ENCODE peak calls at places on chromosomes 4 and X, in ten cellular contexts. Q is EL; A is immature natural killer cell; D is Calu3; T is substantia nigra; E is GM03348; K is tibial nerve; L is iPS-NIHi11; V is A549; M is stimulated activated CD8-positive, alpha-beta memory T cell treated with anti-CD3 and anti-CD28 coated beads, Interleukin-15, amount 100 ng/mL, for 24 hours. I is an unnamed sample.

GRCh38 chr4:83582289-83582756 is 46.4 kb downstream of the GPAT3 start:
- DNase-seq in Q (peak; percentile 21), A (no peak), D (peak; percentile 23), T (no peak), E (peak; percentile 29), K (no peak), L (peak; percentile 12), V (peak; percentile 59), M (no peak), I (no peak)

GRCh38 chr4:147683172-147683571 is 791 bp downstream of the PRMT9 start:
- DNase-seq in Q (peak; percentile 25), A (peak; percentile 18), D (no peak), T (no peak), E (peak; percentile 63), K (no peak), L (peak; percentile 20), V (no peak), M (no peak), I (no peak)

GRCh38 chr4:6688879-6689505 is 4.7 kb upstream of the S100P start:
- DNase-seq in Q (peak; percentile 95), A (peak; percentile 82), D (peak; percentile 78), T (no peak), E (peak; percentile 86), K (peak; percentile 37), L (peak; percentile 60), V (peak; percentile 82), M (peak; percentile 40), I (peak; percentile 72)

GRCh38 chr4:155941085-155941484 is 12.6 kb downstream of the CTSO start:
- DNase-seq in Q (no peak), A (no peak), D (no peak), T (no peak), E (no peak), K (no peak), L (no peak), V (no peak), M (no peak), I (no peak)

GRCh38 chr4:112145820-112146813 is 863 bp downstream of the FAM241A start:
- DNase-seq in Q (peak; percentile 44), A (peak; percentile 62), D (peak; percentile 36), T (no peak), E (peak; percentile 72), K (no peak), L (peak; percentile 64), V (peak; percentile 39), M (peak; percentile 35), I (peak; percentile 65)

GRCh38 chrX:14361430-14361829 is 167.9 kb upstream of the GLRA2 start:
- DNase-seq in Q (no peak), A (no peak), D (no peak), T (no peak), E (no peak), K (no peak), L (no peak), V (no peak), M (no peak), I (no peak)

GRCh38 chr4:79922011-79922410 is 151.0 kb downstream of the ANTXR2 start:
- DNase-seq in Q (no peak), A (no peak), D (no peak), T (no peak), E (no peak), K (no peak), L (no peak), V (no peak), M (no peak), I (no peak)

GRCh38 chrX:10055430-10055829 is 88.3 kb downstream of the CLDN34 start:
- DNase-seq in Q (no peak), A (no peak), D (no peak), T (no peak), E (no peak), K (no peak), L (no peak), V (no peak), M (no peak), I (no peak)

GRCh38 chrX:70613295-70613694 is 168.7 kb downstream of the DLG3 start:
- DNase-seq in Q (peak; percentile 75), A (no peak), D (no peak), T (no peak), E (peak; percentile 8), K (no peak), L (no peak), V (no peak), M (no peak), I (no peak)

GRCh38 chr4:22129454-22130075 is 181.0 kb upstream of the KCNIP4 start:
- DNase-seq in Q (peak; percentile 48), A (no peak), D (peak; percentile 40), T (no peak), E (peak; percentile 55), K (no peak), L (peak; percentile 65), V (peak; percentile 34), M (no peak), I (no peak)

GRCh38 chr4:85149656-85150055 is 183.2 kb upstream of the WDFY3 start:
- DNase-seq in Q (peak; percentile 20), A (no peak), D (no peak), T (no peak), E (peak; percentile 25), K (no peak), L (no peak), V (no peak), M (no peak), I (no peak)

GRCh38 chr4:148273501-148273986 is 168.7 kb downstream of the NR3C2 start:
- DNase-seq in Q (no peak), A (no peak), D (no peak), T (no peak), E (no peak), K (no peak), L (no peak), V (no peak), M (no peak), I (no peak)

GRCh38 chr4:8836664-8837171 is 34.9 kb downstream of the HMX1 start:
- DNase-seq in Q (no peak), A (no peak), D (no peak), T (no peak), E (no peak), K (peak; percentile 10), L (no peak), V (no peak), M (no peak), I (no peak)

GRCh38 chr4:142485452-142485851 is 360.6 kb downstream of the INPP4B start:
- DNase-seq in Q (no peak), A (no peak), D (no peak), T (no peak), E (no peak), K (no peak), L (no peak), V (no peak), M (no peak), I (no peak)

GRCh38 chr4:3708103-3708510 is 58.1 kb upstream of the ADRA2C start:
- DNase-seq in Q (peak; percentile 16), A (no peak), D (no peak), T (no peak), E (peak; percentile 95), K (no peak), L (no peak), V (no peak), M (no peak), I (no peak)

GRCh38 chr4:87251104-87251503 is 30.7 kb upstream of the KLHL8 start:
- DNase-seq in Q (no peak), A (no peak), D (no peak), T (peak; percentile 70), E (no peak), K (no peak), L (no peak), V (no peak), M (no peak), I (no peak)

GRCh38 chrX:10759400-10759799 is 139.0 kb upstream of the MID1 start:
- DNase-seq in Q (no peak), A (no peak), D (no peak), T (no peak), E (no peak), K (no peak), L (peak; percentile 25), V (no peak), M (no peak), I (no peak)

GRCh38 chr4:6297266-6297815 is 27.7 kb downstream of the WFS1 start:
- DNase-seq in Q (no peak), A (no peak), D (no peak), T (no peak), E (no peak), K (no peak), L (no peak), V (no peak), M (no peak), I (no peak)

GRCh38 chrX:17944833-17945497 is 83.9 kb upstream of the RAI2 start:
- DNase-seq in Q (peak; percentile 2), A (no peak), D (peak; percentile 11), T (no peak), E (peak; percentile 2), K (no peak), L (peak; percentile 20), V (peak; percentile 7), M (no peak), I (no peak)

GRCh38 chr4:112895785-112896184 is 153.7 kb upstream of the ANK2 start:
- DNase-seq in Q (no peak), A (no peak), D (no peak), T (peak; percentile 19), E (no peak), K (no peak), L (peak; percentile 24), V (no peak), M (no peak), I (no peak)

I was measured in central memory CD4-positive, alpha-beta T cell.